ENCODE peak calls at places on chromosomes 5 and 9, in six cellular contexts. R is fibroblast of villous mesenchyme, Q is left lung, B is LoVo, P is cerebellar cortex, W is bronchial epithelial cell. N is an unnamed sample.

GRCh38 chr5:115393239-115393638 is 96.8 kb upstream of the CCDC112 start:
- DNase-seq in P (no peak), Q (no peak), W (no peak), B (no peak), R (no peak), N (no peak)

GRCh38 chr5:178554311-178554710 is 35.9 kb downstream of the COL23A1 start:
- DNase-seq in P (no peak), B (no peak), R (no peak), W (no peak), Q (no peak), N (no peak)

GRCh38 chr5:96125335-96125891 is 163.8 kb upstream of the ELL2 start:
- DNase-seq in P (no peak), Q (no peak), W (no peak), R (peak), B (no peak), N (no peak)

GRCh38 chr9:2418619-2419018 is 203.0 kb upstream of the VLDLR start:
- DNase-seq in Q (no peak), B (peak), P (peak), W (peak), R (peak), N (peak)

GRCh38 chr9:130977811-130978221 is 31.2 kb upstream of the LAMC3 start:
- DNase-seq in B (no peak), P (no peak), Q (no peak), R (no peak), W (no peak), N (no peak)

GRCh38 chr9:124300312-124300711 is 42.6 kb downstream of the NEK6 start:
- DNase-seq in W (peak), Q (no peak), B (no peak), P (no peak), R (no peak), N (no peak)

GRCh38 chr5:28014779-28015178 is 976.4 kb upstream of the CDH9 start:
- DNase-seq in R (no peak), W (peak), Q (no peak), P (no peak), B (peak), N (peak)

GRCh38 chr5:65539827-65540226 is 23.1 kb downstream of the CENPK start:
- DNase-seq in R (no peak), B (peak), P (no peak), W (peak), Q (no peak), N (peak)

GRCh38 chr9:110371411-110372013 is 33.8 kb upstream of the TXNDC8 start:
- DNase-seq in R (no peak), Q (no peak), P (no peak), W (no peak), B (no peak), N (no peak)

GRCh38 chr5:62030326-62030725 is 275.7 kb upstream of the KIF2A start:
- DNase-seq in R (no peak), W (peak), B (no peak), Q (no peak), P (no peak), N (peak)

GRCh38 chr5:157108961-157109360 is at the start of gene HAVCR2:
- DNase-seq in R (no peak), Q (peak), B (no peak), P (no peak), W (no peak), N (no peak)

GRCh38 chr5:149170292-149170691 is 29.0 kb downstream of the ABLIM3 start:
- DNase-seq in Q (no peak), B (no peak), P (peak), W (no peak), R (no peak), N (no peak)

GRCh38 chr9:85013703-85014102 is 344.2 kb downstream of the NTRK2 start:
- DNase-seq in W (peak), B (no peak), P (no peak), R (no peak), Q (no peak), N (peak)

GRCh38 chr5:147481857-147482256 is 28.0 kb downstream of the DPYSL3 start:
- DNase-seq in Q (no peak), P (no peak), B (no peak), W (peak), R (peak), N (peak)

GRCh38 chr9:37295796-37296195 is 126.7 kb upstream of the GRHPR start:
- DNase-seq in B (no peak), Q (no peak), W (no peak), P (no peak), R (no peak), N (no peak)

GRCh38 chr9:121206516-121207370 is 5.1 kb upstream of the RAB14 start:
- DNase-seq in P (no peak), Q (no peak), R (peak), B (peak), W (no peak), N (no peak)

GRCh38 chr9:125343518-125344284 is 82.1 kb downstream of the GAPVD1 start:
- DNase-seq in B (no peak), R (peak), Q (no peak), P (peak), W (peak), N (peak)

GRCh38 chr5:25295067-25295466 is 650.3 kb upstream of the CDH10 start:
- DNase-seq in R (no peak), P (no peak), W (peak), Q (no peak), B (no peak), N (peak)

GRCh38 chr9:125472926-125473701 is 211.5 kb downstream of the GAPVD1 start:
- DNase-seq in W (peak), R (peak), P (no peak), B (no peak), Q (no peak), N (peak)

GRCh38 chr9:20242767-20243166 is 379.5 kb downstream of the MLLT3 start:
- DNase-seq in B (no peak), P (no peak), R (no peak), W (no peak), Q (no peak), N (no peak)

GRCh38 chr9:135102331-135102730 is 14.9 kb downstream of the OLFM1 start:
- DNase-seq in Q (no peak), W (no peak), R (no peak), B (no peak), P (no peak), N (no peak)

GRCh38 chr5:154202379-154203260 is 12.1 kb downstream of the GALNT10 start:
- DNase-seq in B (no peak), W (no peak), P (no peak), R (no peak), Q (no peak), N (no peak)

GRCh38 chr5:88660947-88661869 is 221.8 kb downstream of the MEF2C start:
- DNase-seq in P (peak), Q (peak), R (peak), W (peak), B (peak), N (peak)

GRCh38 chr5:11128021-11128420 is 367.0 kb upstream of the DAP start:
- DNase-seq in B (no peak), W (no peak), R (no peak), Q (no peak), P (peak), N (no peak)

GRCh38 chr5:146218163-146218562 is 14.8 kb downstream of the RBM27 start:
- DNase-seq in B (no peak), P (no peak), Q (no peak), W (no peak), R (no peak), N (no peak)

GRCh38 chr9:92310562-92310961 is 14.6 kb downstream of the NOL8 start:
- DNase-seq in P (no peak), B (no peak), Q (no peak), W (no peak), R (no peak), N (no peak)

GRCh38 chr5:101024299-101024698 is 121.2 kb upstream of the ST8SIA4 start:
- DNase-seq in R (no peak), Q (no peak), W (no peak), P (no peak), B (no peak), N (no peak)

GRCh38 chr9:92308893-92309292 is 15.4 kb upstream of the IARS1 start:
- DNase-seq in W (no peak), B (no peak), R (no peak), Q (no peak), P (no peak), N (no peak)

GRCh38 chr9:134396825-134397224 is 70.6 kb downstream of the RXRA start:
- DNase-seq in Q (no peak), R (no peak), W (no peak), P (no peak), B (no peak), N (peak)

GRCh38 chr5:122126711-122127385 is 2.5 kb upstream of the ZNF474 start:
- DNase-seq in B (no peak), P (no peak), W (no peak), R (peak), Q (no peak), N (no peak)

GRCh38 chr5:10310073-10310779 is 2.5 kb upstream of the CMBL start:
- DNase-seq in B (peak), R (peak), P (no peak), W (peak), Q (peak), N (peak)

N was measured in HT1080.